ENCODE peak calls at places on chromosomes 2 and 18, in four cellular contexts. D is T-helper 2 cell; Z is activated naive CD8-positive, alpha-beta T cell treated with anti-CD3 and anti-CD28 coated beads for 36 hours; C is AG10803. Q is an unnamed sample.

GRCh38 chr2:120590841-120591240 is 144.8 kb upstream of the GLI2 start:
- DNase-seq in D (no peak), Z (no peak), C (no peak), Q (no peak)

GRCh38 chr2:226661789-226662545 is 137.7 kb downstream of the IRS1 start:
- DNase-seq in D (no peak), Z (no peak), C (peak), Q (no peak)

GRCh38 chr18:49368876-49369440 is 91.5 kb downstream of the DYM start:
- DNase-seq in D (no peak), Z (no peak), C (no peak), Q (no peak)

GRCh38 chr2:233811732-233812131 is 33.6 kb downstream of the MROH2A start:
- DNase-seq in D (no peak), Z (no peak), C (no peak), Q (no peak)

GRCh38 chr2:167940745-167941507 is 306.5 kb downstream of the STK39 start:
- DNase-seq in D (no peak), Z (no peak), C (no peak), Q (no peak)

GRCh38 chr2:179883407-179883806 is 22.0 kb upstream of the ZNF385B start:
- DNase-seq in D (no peak), Z (no peak), C (no peak), Q (no peak)

GRCh38 chr2:84906900-84907714 is 1.7 kb downstream of the TMSB10 start:
- DNase-seq in D (no peak), Z (peak), C (peak), Q (no peak)

GRCh38 chr2:16507655-16508054 is 158.0 kb downstream of the CYRIA start:
- DNase-seq in D (no peak), Z (no peak), C (no peak), Q (no peak)

GRCh38 chr2:152582081-152582480 is 135.2 kb downstream of the PRPF40A start:
- DNase-seq in D (no peak), Z (no peak), C (no peak), Q (no peak)

GRCh38 chr2:236715077-236715476 is 145.5 kb downstream of the ACKR3 start:
- DNase-seq in D (no peak), Z (no peak), C (peak), Q (no peak)

GRCh38 chr2:32384529-32384928 is 27.7 kb downstream of the BIRC6 start:
- DNase-seq in D (no peak), Z (no peak), C (no peak), Q (no peak)

GRCh38 chr2:96540136-96540535 is 3.6 kb downstream of the ARID5A start:
- DNase-seq in D (no peak), Z (no peak), C (peak), Q (no peak)

GRCh38 chr2:109126501-109126860 is 2.5 kb upstream of the SH3RF3 start:
- DNase-seq in D (no peak), Z (no peak), C (peak), Q (no peak)

GRCh38 chr2:205727174-205727573 is 44.9 kb downstream of the NRP2 start:
- DNase-seq in D (no peak), Z (no peak), C (no peak), Q (no peak)

GRCh38 chr2:219664041-219664440 is 36.6 kb downstream of the SLC4A3 start:
- DNase-seq in D (no peak), Z (no peak), C (no peak), Q (no peak)

GRCh38 chr18:7871560-7872456 is 304.7 kb downstream of the PTPRM start:
- DNase-seq in D (no peak), Z (no peak), C (peak), Q (no peak)

GRCh38 chr2:207819839-207820784 is 50.4 kb upstream of the FZD5 start:
- DNase-seq in D (no peak), Z (no peak), C (no peak), Q (no peak)

GRCh38 chr2:23135481-23136100 is 249.4 kb upstream of the KLHL29 start:
- DNase-seq in D (no peak), Z (no peak), C (no peak), Q (no peak)

GRCh38 chr2:151792589-151792988 is 35.6 kb downstream of the ARL5A start:
- DNase-seq in D (no peak), Z (no peak), C (no peak), Q (no peak)

GRCh38 chr2:109447811-109448210 is 166.0 kb downstream of the SEPTIN10 start:
- DNase-seq in D (no peak), Z (no peak), C (no peak), Q (no peak)

GRCh38 chr2:38702413-38702812 is 36.5 kb downstream of the GALM start:
- DNase-seq in D (no peak), Z (no peak), C (peak), Q (no peak)